ENCODE peak calls at places on chromosomes 6 and 20, in nine cellular contexts. One of them, this sample, is unnamed.

GRCh38 chr6:35185302-35185681 is 28.5 kb upstream of the SCUBE3 start:
- DNase-seq in stimulated activated CD4-positive, alpha-beta T cell treated with anti-CD3 and anti-CD28 coated beads, Interleukin-2, amount 100 ng/mL, for 24 hours: no peak
- DNase-seq in effector CD4-positive, alpha-beta T cell: no peak
- DNase-seq in Kasumi-1: no peak
- DNase-seq in sigmoid colon: no peak
- DNase-seq in amniotic stem cell: no peak
- DNase-seq in putamen: no peak
- DNase-seq in HEK293T: no peak
- DNase-seq in cardiac muscle cell: peak; percentile 75
- DNase-seq in this sample: peak; percentile 89

GRCh38 chr6:151763303-151763702 is 44.2 kb upstream of the ESR1 start:
- DNase-seq in stimulated activated CD4-positive, alpha-beta T cell treated with anti-CD3 and anti-CD28 coated beads, Interleukin-2, amount 100 ng/mL, for 24 hours: no peak
- DNase-seq in effector CD4-positive, alpha-beta T cell: no peak
- DNase-seq in Kasumi-1: no peak
- DNase-seq in sigmoid colon: no peak
- DNase-seq in amniotic stem cell: no peak
- DNase-seq in putamen: no peak
- DNase-seq in HEK293T: no peak
- DNase-seq in cardiac muscle cell: peak; percentile 57
- DNase-seq in this sample: no peak

GRCh38 chr6:11370191-11371018 is 137.9 kb upstream of the NEDD9 start:
- DNase-seq in stimulated activated CD4-positive, alpha-beta T cell treated with anti-CD3 and anti-CD28 coated beads, Interleukin-2, amount 100 ng/mL, for 24 hours: no peak
- DNase-seq in effector CD4-positive, alpha-beta T cell: no peak
- DNase-seq in Kasumi-1: no peak
- DNase-seq in sigmoid colon: no peak
- DNase-seq in amniotic stem cell: no peak
- DNase-seq in putamen: no peak
- DNase-seq in HEK293T: no peak
- DNase-seq in cardiac muscle cell: peak; percentile 47
- DNase-seq in this sample: no peak

GRCh38 chr20:14488756-14489479 is 151.5 kb upstream of the FLRT3 start:
- DNase-seq in stimulated activated CD4-positive, alpha-beta T cell treated with anti-CD3 and anti-CD28 coated beads, Interleukin-2, amount 100 ng/mL, for 24 hours: no peak
- DNase-seq in effector CD4-positive, alpha-beta T cell: no peak
- DNase-seq in Kasumi-1: no peak
- DNase-seq in sigmoid colon: no peak
- DNase-seq in amniotic stem cell: no peak
- DNase-seq in putamen: no peak
- DNase-seq in HEK293T: no peak
- DNase-seq in cardiac muscle cell: no peak
- DNase-seq in this sample: no peak

GRCh38 chr6:13395272-13396237 is 67.2 kb upstream of the TBC1D7 start:
- DNase-seq in stimulated activated CD4-positive, alpha-beta T cell treated with anti-CD3 and anti-CD28 coated beads, Interleukin-2, amount 100 ng/mL, for 24 hours: no peak
- DNase-seq in effector CD4-positive, alpha-beta T cell: no peak
- DNase-seq in Kasumi-1: peak; percentile 74
- DNase-seq in sigmoid colon: peak; percentile 85
- DNase-seq in amniotic stem cell: peak; percentile 52
- DNase-seq in putamen: peak; percentile 67
- DNase-seq in HEK293T: peak; percentile 51
- DNase-seq in cardiac muscle cell: peak; percentile 96
- DNase-seq in this sample: peak; percentile 74

GRCh38 chr6:41736207-41736710 is 851 bp upstream of the TFEB start:
- DNase-seq in stimulated activated CD4-positive, alpha-beta T cell treated with anti-CD3 and anti-CD28 coated beads, Interleukin-2, amount 100 ng/mL, for 24 hours: no peak
- DNase-seq in effector CD4-positive, alpha-beta T cell: no peak
- DNase-seq in Kasumi-1: no peak
- DNase-seq in sigmoid colon: no peak
- DNase-seq in amniotic stem cell: no peak
- DNase-seq in putamen: no peak
- DNase-seq in HEK293T: peak; percentile 26
- DNase-seq in cardiac muscle cell: peak; percentile 22
- DNase-seq in this sample: no peak

GRCh38 chr6:163707385-163708355 is 293.2 kb downstream of the QKI start:
- DNase-seq in stimulated activated CD4-positive, alpha-beta T cell treated with anti-CD3 and anti-CD28 coated beads, Interleukin-2, amount 100 ng/mL, for 24 hours: no peak
- DNase-seq in effector CD4-positive, alpha-beta T cell: no peak
- DNase-seq in Kasumi-1: no peak
- DNase-seq in sigmoid colon: no peak
- DNase-seq in amniotic stem cell: no peak
- DNase-seq in putamen: no peak
- DNase-seq in HEK293T: no peak
- DNase-seq in cardiac muscle cell: no peak
- DNase-seq in this sample: peak; percentile 18

GRCh38 chr6:137291441-137291840 is 72.3 kb upstream of the IFNGR1 start:
- DNase-seq in stimulated activated CD4-positive, alpha-beta T cell treated with anti-CD3 and anti-CD28 coated beads, Interleukin-2, amount 100 ng/mL, for 24 hours: no peak
- DNase-seq in effector CD4-positive, alpha-beta T cell: no peak
- DNase-seq in Kasumi-1: peak; percentile 96
- DNase-seq in sigmoid colon: no peak
- DNase-seq in amniotic stem cell: no peak
- DNase-seq in putamen: peak; percentile 57
- DNase-seq in HEK293T: no peak
- DNase-seq in cardiac muscle cell: peak; percentile 85
- DNase-seq in this sample: peak; percentile 57

GRCh38 chr20:23659989-23660837 is 22.5 kb upstream of the CST3 start:
- DNase-seq in stimulated activated CD4-positive, alpha-beta T cell treated with anti-CD3 and anti-CD28 coated beads, Interleukin-2, amount 100 ng/mL, for 24 hours: no peak
- DNase-seq in effector CD4-positive, alpha-beta T cell: no peak
- DNase-seq in Kasumi-1: no peak
- DNase-seq in sigmoid colon: peak; percentile 72
- DNase-seq in amniotic stem cell: no peak
- DNase-seq in putamen: no peak
- DNase-seq in HEK293T: peak; percentile 33
- DNase-seq in cardiac muscle cell: peak; percentile 82
- DNase-seq in this sample: no peak

GRCh38 chr6:121666809-121667208 is 231.4 kb downstream of the GJA1 start:
- DNase-seq in stimulated activated CD4-positive, alpha-beta T cell treated with anti-CD3 and anti-CD28 coated beads, Interleukin-2, amount 100 ng/mL, for 24 hours: no peak
- DNase-seq in effector CD4-positive, alpha-beta T cell: no peak
- DNase-seq in Kasumi-1: peak; percentile 36
- DNase-seq in sigmoid colon: no peak
- DNase-seq in amniotic stem cell: peak; percentile 60
- DNase-seq in putamen: no peak
- DNase-seq in HEK293T: peak; percentile 32
- DNase-seq in cardiac muscle cell: peak; percentile 78
- DNase-seq in this sample: peak; percentile 88

GRCh38 chr6:13302751-13303667 is 25.3 kb downstream of the TBC1D7 start:
- DNase-seq in stimulated activated CD4-positive, alpha-beta T cell treated with anti-CD3 and anti-CD28 coated beads, Interleukin-2, amount 100 ng/mL, for 24 hours: peak; percentile 41
- DNase-seq in effector CD4-positive, alpha-beta T cell: no peak
- DNase-seq in Kasumi-1: peak; percentile 98
- DNase-seq in sigmoid colon: peak; percentile 78
- DNase-seq in amniotic stem cell: peak; percentile 80
- DNase-seq in putamen: peak; percentile 83
- DNase-seq in HEK293T: no peak
- DNase-seq in cardiac muscle cell: peak; percentile 99
- DNase-seq in this sample: peak; percentile 100

GRCh38 chr6:42417641-42418112 is 34.0 kb downstream of the TRERF1 start:
- DNase-seq in stimulated activated CD4-positive, alpha-beta T cell treated with anti-CD3 and anti-CD28 coated beads, Interleukin-2, amount 100 ng/mL, for 24 hours: peak; percentile 38
- DNase-seq in effector CD4-positive, alpha-beta T cell: peak; percentile 19
- DNase-seq in Kasumi-1: peak; percentile 11
- DNase-seq in sigmoid colon: no peak
- DNase-seq in amniotic stem cell: no peak
- DNase-seq in putamen: no peak
- DNase-seq in HEK293T: no peak
- DNase-seq in cardiac muscle cell: peak; percentile 33
- DNase-seq in this sample: peak; percentile 30

GRCh38 chr6:133380047-133380446 is 138.9 kb downstream of the EYA4 start:
- DNase-seq in stimulated activated CD4-positive, alpha-beta T cell treated with anti-CD3 and anti-CD28 coated beads, Interleukin-2, amount 100 ng/mL, for 24 hours: no peak
- DNase-seq in effector CD4-positive, alpha-beta T cell: no peak
- DNase-seq in Kasumi-1: no peak
- DNase-seq in sigmoid colon: no peak
- DNase-seq in amniotic stem cell: no peak
- DNase-seq in putamen: no peak
- DNase-seq in HEK293T: no peak
- DNase-seq in cardiac muscle cell: no peak
- DNase-seq in this sample: no peak

GRCh38 chr6:104940881-104941693 is 15.8 kb upstream of the LIN28B start:
- DNase-seq in stimulated activated CD4-positive, alpha-beta T cell treated with anti-CD3 and anti-CD28 coated beads, Interleukin-2, amount 100 ng/mL, for 24 hours: no peak
- DNase-seq in effector CD4-positive, alpha-beta T cell: peak; percentile 5
- DNase-seq in Kasumi-1: no peak
- DNase-seq in sigmoid colon: no peak
- DNase-seq in amniotic stem cell: peak; percentile 30
- DNase-seq in putamen: peak; percentile 63
- DNase-seq in HEK293T: peak; percentile 85
- DNase-seq in cardiac muscle cell: peak; percentile 53
- DNase-seq in this sample: peak; percentile 12

GRCh38 chr20:36629719-36630340 is 16.2 kb downstream of the SLA2 start:
- DNase-seq in stimulated activated CD4-positive, alpha-beta T cell treated with anti-CD3 and anti-CD28 coated beads, Interleukin-2, amount 100 ng/mL, for 24 hours: peak; percentile 40
- DNase-seq in effector CD4-positive, alpha-beta T cell: peak; percentile 8
- DNase-seq in Kasumi-1: peak; percentile 73
- DNase-seq in sigmoid colon: no peak
- DNase-seq in amniotic stem cell: no peak
- DNase-seq in putamen: no peak
- DNase-seq in HEK293T: no peak
- DNase-seq in cardiac muscle cell: peak; percentile 23
- DNase-seq in this sample: peak; percentile 7

GRCh38 chr6:129598244-129599187 is 111.5 kb downstream of the ARHGAP18 start:
- DNase-seq in stimulated activated CD4-positive, alpha-beta T cell treated with anti-CD3 and anti-CD28 coated beads, Interleukin-2, amount 100 ng/mL, for 24 hours: no peak
- DNase-seq in effector CD4-positive, alpha-beta T cell: no peak
- DNase-seq in Kasumi-1: peak; percentile 86
- DNase-seq in sigmoid colon: no peak
- DNase-seq in amniotic stem cell: peak; percentile 45
- DNase-seq in putamen: peak; percentile 75
- DNase-seq in HEK293T: peak; percentile 67
- DNase-seq in cardiac muscle cell: peak; percentile 87
- DNase-seq in this sample: peak; percentile 75

GRCh38 chr20:10443936-10444335 is 8.8 kb downstream of the SLX4IP start:
- DNase-seq in stimulated activated CD4-positive, alpha-beta T cell treated with anti-CD3 and anti-CD28 coated beads, Interleukin-2, amount 100 ng/mL, for 24 hours: no peak
- DNase-seq in effector CD4-positive, alpha-beta T cell: no peak
- DNase-seq in Kasumi-1: no peak
- DNase-seq in sigmoid colon: no peak
- DNase-seq in amniotic stem cell: no peak
- DNase-seq in putamen: no peak
- DNase-seq in HEK293T: no peak
- DNase-seq in cardiac muscle cell: no peak
- DNase-seq in this sample: no peak

GRCh38 chr6:137772541-137773289 is 94.3 kb upstream of the TNFAIP3 start:
- DNase-seq in stimulated activated CD4-positive, alpha-beta T cell treated with anti-CD3 and anti-CD28 coated beads, Interleukin-2, amount 100 ng/mL, for 24 hours: no peak
- DNase-seq in effector CD4-positive, alpha-beta T cell: no peak
- DNase-seq in Kasumi-1: no peak
- DNase-seq in sigmoid colon: no peak
- DNase-seq in amniotic stem cell: no peak
- DNase-seq in putamen: no peak
- DNase-seq in HEK293T: no peak
- DNase-seq in cardiac muscle cell: no peak
- DNase-seq in this sample: no peak

GRCh38 chr6:162543221-162543620 is 184.3 kb downstream of the PRKN start:
- DNase-seq in stimulated activated CD4-positive, alpha-beta T cell treated with anti-CD3 and anti-CD28 coated beads, Interleukin-2, amount 100 ng/mL, for 24 hours: no peak
- DNase-seq in effector CD4-positive, alpha-beta T cell: no peak
- DNase-seq in Kasumi-1: no peak
- DNase-seq in sigmoid colon: no peak
- DNase-seq in amniotic stem cell: no peak
- DNase-seq in putamen: no peak
- DNase-seq in HEK293T: no peak
- DNase-seq in cardiac muscle cell: no peak
- DNase-seq in this sample: no peak

GRCh38 chr20:58408603-58409246 is 19.7 kb downstream of the VAPB start:
- DNase-seq in stimulated activated CD4-positive, alpha-beta T cell treated with anti-CD3 and anti-CD28 coated beads, Interleukin-2, amount 100 ng/mL, for 24 hours: no peak
- DNase-seq in effector CD4-positive, alpha-beta T cell: no peak
- DNase-seq in Kasumi-1: no peak
- DNase-seq in sigmoid colon: no peak
- DNase-seq in amniotic stem cell: no peak
- DNase-seq in putamen: peak; percentile 45
- DNase-seq in HEK293T: no peak
- DNase-seq in cardiac muscle cell: no peak
- DNase-seq in this sample: no peak

GRCh38 chr6:16331328-16332174 is 93.2 kb downstream of the GMPR start:
- DNase-seq in stimulated activated CD4-positive, alpha-beta T cell treated with anti-CD3 and anti-CD28 coated beads, Interleukin-2, amount 100 ng/mL, for 24 hours: peak; percentile 77
- DNase-seq in effector CD4-positive, alpha-beta T cell: peak; percentile 55
- DNase-seq in Kasumi-1: peak; percentile 70
- DNase-seq in sigmoid colon: peak; percentile 85
- DNase-seq in amniotic stem cell: peak; percentile 43
- DNase-seq in putamen: peak; percentile 87
- DNase-seq in HEK293T: peak; percentile 78
- DNase-seq in cardiac muscle cell: peak; percentile 89
- DNase-seq in this sample: peak; percentile 82

GRCh38 chr6:159691133-159691962 is 1.7 kb downstream of the SOD2 start:
- DNase-seq in stimulated activated CD4-positive, alpha-beta T cell treated with anti-CD3 and anti-CD28 coated beads, Interleukin-2, amount 100 ng/mL, for 24 hours: no peak
- DNase-seq in effector CD4-positive, alpha-beta T cell: peak; percentile 28
- DNase-seq in Kasumi-1: peak; percentile 94
- DNase-seq in sigmoid colon: no peak
- DNase-seq in amniotic stem cell: peak; percentile 55
- DNase-seq in putamen: peak; percentile 64
- DNase-seq in HEK293T: peak; percentile 45
- DNase-seq in cardiac muscle cell: peak; percentile 95
- DNase-seq in this sample: peak; percentile 81

GRCh38 chr6:144349690-144350132 is 64.6 kb downstream of the UTRN start:
- DNase-seq in stimulated activated CD4-positive, alpha-beta T cell treated with anti-CD3 and anti-CD28 coated beads, Interleukin-2, amount 100 ng/mL, for 24 hours: no peak
- DNase-seq in effector CD4-positive, alpha-beta T cell: no peak
- DNase-seq in Kasumi-1: peak; percentile 51
- DNase-seq in sigmoid colon: no peak
- DNase-seq in amniotic stem cell: no peak
- DNase-seq in putamen: no peak
- DNase-seq in HEK293T: no peak
- DNase-seq in cardiac muscle cell: peak; percentile 79
- DNase-seq in this sample: peak; percentile 51

GRCh38 chr6:132133734-132134490 is 182.7 kb upstream of the CCN2 start:
- DNase-seq in stimulated activated CD4-positive, alpha-beta T cell treated with anti-CD3 and anti-CD28 coated beads, Interleukin-2, amount 100 ng/mL, for 24 hours: no peak
- DNase-seq in effector CD4-positive, alpha-beta T cell: no peak
- DNase-seq in Kasumi-1: peak; percentile 19
- DNase-seq in sigmoid colon: peak; percentile 64
- DNase-seq in amniotic stem cell: no peak
- DNase-seq in putamen: no peak
- DNase-seq in HEK293T: no peak
- DNase-seq in cardiac muscle cell: no peak
- DNase-seq in this sample: peak; percentile 78

GRCh38 chr6:32415521-32416019 is 8.6 kb upstream of the BTNL2 start:
- DNase-seq in stimulated activated CD4-positive, alpha-beta T cell treated with anti-CD3 and anti-CD28 coated beads, Interleukin-2, amount 100 ng/mL, for 24 hours: peak; percentile 86
- DNase-seq in effector CD4-positive, alpha-beta T cell: peak; percentile 71
- DNase-seq in Kasumi-1: peak; percentile 80
- DNase-seq in sigmoid colon: peak; percentile 84
- DNase-seq in amniotic stem cell: peak; percentile 38
- DNase-seq in putamen: peak; percentile 39
- DNase-seq in HEK293T: peak; percentile 72
- DNase-seq in cardiac muscle cell: peak; percentile 83
- DNase-seq in this sample: peak; percentile 71

GRCh38 chr20:12644481-12644880 is 364.3 kb upstream of the SPTLC3 start:
- DNase-seq in stimulated activated CD4-positive, alpha-beta T cell treated with anti-CD3 and anti-CD28 coated beads, Interleukin-2, amount 100 ng/mL, for 24 hours: no peak
- DNase-seq in effector CD4-positive, alpha-beta T cell: no peak
- DNase-seq in Kasumi-1: no peak
- DNase-seq in sigmoid colon: no peak
- DNase-seq in amniotic stem cell: no peak
- DNase-seq in putamen: no peak
- DNase-seq in HEK293T: no peak
- DNase-seq in cardiac muscle cell: no peak
- DNase-seq in this sample: no peak

GRCh38 chr6:135047324-135047723 is 7.3 kb downstream of the HBS1L start:
- DNase-seq in stimulated activated CD4-positive, alpha-beta T cell treated with anti-CD3 and anti-CD28 coated beads, Interleukin-2, amount 100 ng/mL, for 24 hours: no peak
- DNase-seq in effector CD4-positive, alpha-beta T cell: no peak
- DNase-seq in Kasumi-1: no peak
- DNase-seq in sigmoid colon: no peak
- DNase-seq in amniotic stem cell: no peak
- DNase-seq in putamen: no peak
- DNase-seq in HEK293T: no peak
- DNase-seq in cardiac muscle cell: no peak
- DNase-seq in this sample: no peak

GRCh38 chr6:148559848-148560433 is 186.9 kb upstream of the UST start:
- DNase-seq in stimulated activated CD4-positive, alpha-beta T cell treated with anti-CD3 and anti-CD28 coated beads, Interleukin-2, amount 100 ng/mL, for 24 hours: peak; percentile 74
- DNase-seq in effector CD4-positive, alpha-beta T cell: peak; percentile 59
- DNase-seq in Kasumi-1: peak; percentile 3
- DNase-seq in sigmoid colon: peak; percentile 86
- DNase-seq in amniotic stem cell: peak; percentile 31
- DNase-seq in putamen: peak; percentile 74
- DNase-seq in HEK293T: peak; percentile 93
- DNase-seq in cardiac muscle cell: peak; percentile 76
- DNase-seq in this sample: peak; percentile 69

GRCh38 chr6:52482903-52483670 is 62.9 kb downstream of the EFHC1 start:
- DNase-seq in stimulated activated CD4-positive, alpha-beta T cell treated with anti-CD3 and anti-CD28 coated beads, Interleukin-2, amount 100 ng/mL, for 24 hours: no peak
- DNase-seq in effector CD4-positive, alpha-beta T cell: no peak
- DNase-seq in Kasumi-1: no peak
- DNase-seq in sigmoid colon: no peak
- DNase-seq in amniotic stem cell: no peak
- DNase-seq in putamen: no peak
- DNase-seq in HEK293T: no peak
- DNase-seq in cardiac muscle cell: no peak
- DNase-seq in this sample: peak; percentile 48

GRCh38 chr6:158627168-158627939 is 17.2 kb downstream of the DYNLT1 start:
- DNase-seq in stimulated activated CD4-positive, alpha-beta T cell treated with anti-CD3 and anti-CD28 coated beads, Interleukin-2, amount 100 ng/mL, for 24 hours: no peak
- DNase-seq in effector CD4-positive, alpha-beta T cell: no peak
- DNase-seq in Kasumi-1: no peak
- DNase-seq in sigmoid colon: no peak
- DNase-seq in amniotic stem cell: no peak
- DNase-seq in putamen: no peak
- DNase-seq in HEK293T: no peak
- DNase-seq in cardiac muscle cell: no peak
- DNase-seq in this sample: no peak

GRCh38 chr6:148700713-148701392 is 46.0 kb upstream of the UST start:
- DNase-seq in stimulated activated CD4-positive, alpha-beta T cell treated with anti-CD3 and anti-CD28 coated beads, Interleukin-2, amount 100 ng/mL, for 24 hours: no peak
- DNase-seq in effector CD4-positive, alpha-beta T cell: no peak
- DNase-seq in Kasumi-1: no peak
- DNase-seq in sigmoid colon: no peak
- DNase-seq in amniotic stem cell: no peak
- DNase-seq in putamen: no peak
- DNase-seq in HEK293T: no peak
- DNase-seq in cardiac muscle cell: peak; percentile 64
- DNase-seq in this sample: peak; percentile 58